ENCODE peak calls at places on chromosome 2, in five cellular contexts. One of them, this sample, is unnamed.

GRCh38 chr2:85828725-85829124 is 60.1 kb downstream of the ST3GAL5 start:
- DNase-seq in IMR-90: no peak
- DNase-seq in NCI-H510A: no peak
- DNase-seq in NCI-H1694 treated with DMSO at 0.1 percent for 48 hours: no peak
- DNase-seq in M059J: no peak
- DNase-seq in this sample: no peak

GRCh38 chr2:102698369-102699111 is 63.3 kb upstream of the TMEM182 start:
- DNase-seq in IMR-90: no peak
- DNase-seq in NCI-H510A: peak
- DNase-seq in NCI-H1694 treated with DMSO at 0.1 percent for 48 hours: no peak
- DNase-seq in M059J: peak
- DNase-seq in this sample: no peak

GRCh38 chr2:235514627-235515363 is 21.0 kb downstream of the AGAP1 start:
- DNase-seq in IMR-90: no peak
- DNase-seq in NCI-H510A: no peak
- DNase-seq in NCI-H1694 treated with DMSO at 0.1 percent for 48 hours: no peak
- DNase-seq in M059J: peak
- DNase-seq in this sample: no peak

GRCh38 chr2:134217924-134218323 is 35.9 kb upstream of the MGAT5 start:
- DNase-seq in IMR-90: peak
- DNase-seq in NCI-H510A: no peak
- DNase-seq in NCI-H1694 treated with DMSO at 0.1 percent for 48 hours: no peak
- DNase-seq in M059J: no peak
- DNase-seq in this sample: no peak

GRCh38 chr2:145356046-145356445 is 836.1 kb upstream of the ZEB2 start:
- DNase-seq in IMR-90: peak
- DNase-seq in NCI-H510A: no peak
- DNase-seq in NCI-H1694 treated with DMSO at 0.1 percent for 48 hours: no peak
- DNase-seq in M059J: peak
- DNase-seq in this sample: no peak

GRCh38 chr2:169741-170140 is 94.1 kb downstream of the SH3YL1 start:
- DNase-seq in IMR-90: no peak
- DNase-seq in NCI-H510A: no peak
- DNase-seq in NCI-H1694 treated with DMSO at 0.1 percent for 48 hours: no peak
- DNase-seq in M059J: no peak
- DNase-seq in this sample: no peak

GRCh38 chr2:22901471-22901870 is 483.5 kb upstream of the KLHL29 start:
- DNase-seq in IMR-90: no peak
- DNase-seq in NCI-H510A: no peak
- DNase-seq in NCI-H1694 treated with DMSO at 0.1 percent for 48 hours: no peak
- DNase-seq in M059J: no peak
- DNase-seq in this sample: no peak

GRCh38 chr2:23791030-23791429 is 135.9 kb downstream of the ATAD2B start:
- DNase-seq in IMR-90: peak
- DNase-seq in NCI-H510A: no peak
- DNase-seq in NCI-H1694 treated with DMSO at 0.1 percent for 48 hours: no peak
- DNase-seq in M059J: peak
- DNase-seq in this sample: no peak

GRCh38 chr2:128781888-128782385 is 463.3 kb upstream of the HS6ST1 start:
- DNase-seq in IMR-90: no peak
- DNase-seq in NCI-H510A: no peak
- DNase-seq in NCI-H1694 treated with DMSO at 0.1 percent for 48 hours: no peak
- DNase-seq in M059J: no peak
- DNase-seq in this sample: peak

GRCh38 chr2:99818842-99819241 is 323.5 kb downstream of the AFF3 start:
- DNase-seq in IMR-90: peak
- DNase-seq in NCI-H510A: no peak
- DNase-seq in NCI-H1694 treated with DMSO at 0.1 percent for 48 hours: peak
- DNase-seq in M059J: peak
- DNase-seq in this sample: no peak

GRCh38 chr2:215498411-215498810 is 62.5 kb upstream of the FN1 start:
- DNase-seq in IMR-90: no peak
- DNase-seq in NCI-H510A: no peak
- DNase-seq in NCI-H1694 treated with DMSO at 0.1 percent for 48 hours: no peak
- DNase-seq in M059J: peak
- DNase-seq in this sample: no peak